ENCODE peak calls at places on chromosomes 4 and X, in seven cellular contexts. One of them, this sample, is unnamed.

GRCh38 chrX:154317391-154318000 is 21.9 kb downstream of the TKTL1 start:
- DNase-seq in cerebellar nuclear complex: no peak
- DNase-seq in NCI-H1092: no peak
- DNase-seq in stimulated activated CD4-positive, alpha-beta T cell treated with anti-CD3 and anti-CD28 coated beads, Interleukin-4, amount 100 ng/mL, for 48 hours: no peak
- DNase-seq in lower leg skin: no peak
- DNase-seq in LNCaP clone FGC: no peak
- DNase-seq in NCI-H1436: peak
- DNase-seq in this sample: no peak

GRCh38 chrX:46575586-46575985 is 2.0 kb downstream of the CHST7 start:
- DNase-seq in cerebellar nuclear complex: no peak
- DNase-seq in NCI-H1092: no peak
- DNase-seq in stimulated activated CD4-positive, alpha-beta T cell treated with anti-CD3 and anti-CD28 coated beads, Interleukin-4, amount 100 ng/mL, for 48 hours: no peak
- DNase-seq in lower leg skin: no peak
- DNase-seq in LNCaP clone FGC: no peak
- DNase-seq in NCI-H1436: no peak
- DNase-seq in this sample: no peak

GRCh38 chrX:23902419-23902818 is 5.3 kb downstream of the APOO start:
- DNase-seq in cerebellar nuclear complex: no peak
- DNase-seq in NCI-H1092: no peak
- DNase-seq in stimulated activated CD4-positive, alpha-beta T cell treated with anti-CD3 and anti-CD28 coated beads, Interleukin-4, amount 100 ng/mL, for 48 hours: no peak
- DNase-seq in lower leg skin: no peak
- DNase-seq in LNCaP clone FGC: peak
- DNase-seq in NCI-H1436: peak
- DNase-seq in this sample: peak

GRCh38 chr4:87973283-87974169 is 2.0 kb upstream of the SPP1 start:
- DNase-seq in cerebellar nuclear complex: no peak
- DNase-seq in NCI-H1092: peak
- DNase-seq in stimulated activated CD4-positive, alpha-beta T cell treated with anti-CD3 and anti-CD28 coated beads, Interleukin-4, amount 100 ng/mL, for 48 hours: peak
- DNase-seq in lower leg skin: no peak
- DNase-seq in LNCaP clone FGC: no peak
- DNase-seq in NCI-H1436: peak
- DNase-seq in this sample: peak

GRCh38 chr4:17580969-17581368 is 4.0 kb downstream of the LAP3 start:
- DNase-seq in cerebellar nuclear complex: no peak
- DNase-seq in NCI-H1092: no peak
- DNase-seq in stimulated activated CD4-positive, alpha-beta T cell treated with anti-CD3 and anti-CD28 coated beads, Interleukin-4, amount 100 ng/mL, for 48 hours: no peak
- DNase-seq in lower leg skin: no peak
- DNase-seq in LNCaP clone FGC: no peak
- DNase-seq in NCI-H1436: no peak
- DNase-seq in this sample: no peak

GRCh38 chr4:104451573-104451972 is 43.1 kb downstream of the CXXC4 start:
- DNase-seq in cerebellar nuclear complex: no peak
- DNase-seq in NCI-H1092: no peak
- DNase-seq in stimulated activated CD4-positive, alpha-beta T cell treated with anti-CD3 and anti-CD28 coated beads, Interleukin-4, amount 100 ng/mL, for 48 hours: no peak
- DNase-seq in lower leg skin: no peak
- DNase-seq in LNCaP clone FGC: no peak
- DNase-seq in NCI-H1436: peak
- DNase-seq in this sample: no peak

GRCh38 chr4:3471098-3471760 is 8.1 kb downstream of the DOK7 start:
- DNase-seq in cerebellar nuclear complex: no peak
- DNase-seq in NCI-H1092: no peak
- DNase-seq in stimulated activated CD4-positive, alpha-beta T cell treated with anti-CD3 and anti-CD28 coated beads, Interleukin-4, amount 100 ng/mL, for 48 hours: no peak
- DNase-seq in lower leg skin: no peak
- DNase-seq in LNCaP clone FGC: no peak
- DNase-seq in NCI-H1436: no peak
- DNase-seq in this sample: no peak

GRCh38 chr4:1398686-1399507 is 7.3 kb downstream of the NKX1-1 start:
- DNase-seq in cerebellar nuclear complex: no peak
- DNase-seq in NCI-H1092: no peak
- DNase-seq in stimulated activated CD4-positive, alpha-beta T cell treated with anti-CD3 and anti-CD28 coated beads, Interleukin-4, amount 100 ng/mL, for 48 hours: no peak
- DNase-seq in lower leg skin: no peak
- DNase-seq in LNCaP clone FGC: no peak
- DNase-seq in NCI-H1436: no peak
- DNase-seq in this sample: no peak

GRCh38 chr4:86848732-86849617 is at the start of gene SLC10A6:
- DNase-seq in cerebellar nuclear complex: no peak
- DNase-seq in NCI-H1092: no peak
- DNase-seq in stimulated activated CD4-positive, alpha-beta T cell treated with anti-CD3 and anti-CD28 coated beads, Interleukin-4, amount 100 ng/mL, for 48 hours: no peak
- DNase-seq in lower leg skin: peak
- DNase-seq in LNCaP clone FGC: no peak
- DNase-seq in NCI-H1436: no peak
- DNase-seq in this sample: no peak

GRCh38 chrX:46376246-46376885 is 168.9 kb downstream of the ZNF674 start:
- DNase-seq in cerebellar nuclear complex: no peak
- DNase-seq in NCI-H1092: peak
- DNase-seq in stimulated activated CD4-positive, alpha-beta T cell treated with anti-CD3 and anti-CD28 coated beads, Interleukin-4, amount 100 ng/mL, for 48 hours: no peak
- DNase-seq in lower leg skin: peak
- DNase-seq in LNCaP clone FGC: peak
- DNase-seq in NCI-H1436: peak
- DNase-seq in this sample: peak

GRCh38 chrX:53926030-53926429 is 118.2 kb downstream of the PHF8 start:
- DNase-seq in cerebellar nuclear complex: no peak
- DNase-seq in NCI-H1092: no peak
- DNase-seq in stimulated activated CD4-positive, alpha-beta T cell treated with anti-CD3 and anti-CD28 coated beads, Interleukin-4, amount 100 ng/mL, for 48 hours: no peak
- DNase-seq in lower leg skin: no peak
- DNase-seq in LNCaP clone FGC: no peak
- DNase-seq in NCI-H1436: no peak
- DNase-seq in this sample: no peak

GRCh38 chr4:13821522-13821921 is 194.0 kb upstream of the BOD1L1 start:
- DNase-seq in cerebellar nuclear complex: no peak
- DNase-seq in NCI-H1092: no peak
- DNase-seq in stimulated activated CD4-positive, alpha-beta T cell treated with anti-CD3 and anti-CD28 coated beads, Interleukin-4, amount 100 ng/mL, for 48 hours: no peak
- DNase-seq in lower leg skin: no peak
- DNase-seq in LNCaP clone FGC: no peak
- DNase-seq in NCI-H1436: no peak
- DNase-seq in this sample: no peak

GRCh38 chrX:131977619-131978018 is 45.5 kb upstream of the STK26 start:
- DNase-seq in cerebellar nuclear complex: no peak
- DNase-seq in NCI-H1092: no peak
- DNase-seq in stimulated activated CD4-positive, alpha-beta T cell treated with anti-CD3 and anti-CD28 coated beads, Interleukin-4, amount 100 ng/mL, for 48 hours: no peak
- DNase-seq in lower leg skin: no peak
- DNase-seq in LNCaP clone FGC: no peak
- DNase-seq in NCI-H1436: no peak
- DNase-seq in this sample: no peak